ENCODE peak calls at places on chromosomes 13 and 19, in nine cellular contexts. R, I, H, U, Y, Q, S, O and F are unnamed samples.

GRCh38 chr19:4575978-4576933 is 16.8 kb upstream of the SEMA6B start:
- DNase-seq in S (peak; percentile 96), H (peak; percentile 68), O (no peak), I (peak; percentile 60), Q (peak; percentile 68), Y (peak; percentile 94), U (peak; percentile 71), R (no peak), F (no peak)

GRCh38 chr19:782195-783043 is 14.8 kb upstream of the PTBP1 start:
- DNase-seq in S (peak; percentile 80), H (no peak), Y (no peak), U (peak; percentile 79), R (no peak), O (peak; percentile 17), I (peak; percentile 77), Q (peak; percentile 86), F (peak; percentile 72)

GRCh38 chr19:21698215-21698614 is 69.2 kb downstream of the ZNF100 start:
- DNase-seq in O (no peak), H (no peak), Q (peak; percentile 25), Y (no peak), I (peak; percentile 6), S (no peak), U (peak; percentile 11), R (no peak), F (no peak)

GRCh38 chr19:10000171-10000826 is 10.0 kb downstream of the COL5A3 start:
- DNase-seq in S (peak; percentile 87), Q (peak; percentile 81), R (peak; percentile 29), U (peak; percentile 69), O (no peak), Y (peak; percentile 92), I (peak; percentile 73), H (peak; percentile 61), F (no peak)

GRCh38 chr19:29872224-29872731 is 60.5 kb downstream of the CCNE1 start:
- DNase-seq in Y (no peak), S (peak; percentile 69), U (no peak), O (no peak), I (no peak), R (no peak), H (no peak), Q (no peak), F (no peak)

GRCh38 chr19:13181747-13182388 is 31.7 kb downstream of the IER2 start:
- DNase-seq in U (no peak), O (no peak), H (peak; percentile 85), S (no peak), Q (peak; percentile 66), Y (no peak), R (peak; percentile 67), I (peak; percentile 55), F (no peak)

GRCh38 chr13:22154041-22154440 is 483.2 kb downstream of the FGF9 start:
- DNase-seq in O (no peak), Q (no peak), Y (no peak), H (no peak), S (no peak), U (no peak), I (no peak), R (no peak), F (no peak)

GRCh38 chr13:105572401-105572800 is 963.1 kb downstream of the EFNB2 start:
- DNase-seq in Q (peak; percentile 7), Y (no peak), O (no peak), R (no peak), S (no peak), H (no peak), I (no peak), U (no peak), F (peak; percentile 55)

GRCh38 chr13:51955841-51956603 is 55.2 kb downstream of the ATP7B start:
- DNase-seq in R (no peak), Y (no peak), I (no peak), Q (no peak), H (no peak), O (no peak), S (no peak), U (no peak), F (no peak)

GRCh38 chr13:50539791-50540530 is 303.5 kb downstream of the DLEU7 start:
- DNase-seq in O (no peak), I (no peak), H (no peak), S (no peak), Q (no peak), Y (no peak), U (no peak), R (no peak), F (no peak)

GRCh38 chr19:13978306-13978705 is 26.0 kb downstream of the DCAF15 start:
- DNase-seq in Y (peak; percentile 96), H (peak; percentile 88), S (peak; percentile 98), O (no peak), R (no peak), U (no peak), I (no peak), Q (no peak), F (peak; percentile 33)

GRCh38 chr19:52028027-52028779 is at the start of gene ZNF614:
- DNase-seq in U (peak; percentile 88), Y (peak; percentile 97), I (peak; percentile 85), H (peak; percentile 89), S (peak; percentile 95), R (peak; percentile 89), Q (peak; percentile 91), O (peak; percentile 19), F (peak; percentile 67)

GRCh38 chr19:2223959-2224358 is 12.2 kb downstream of the PLEKHJ1 start:
- DNase-seq in R (peak; percentile 71), O (no peak), H (no peak), U (no peak), Y (no peak), Q (no peak), I (no peak), S (no peak), F (no peak)

GRCh38 chr19:2219726-2220125 is 16.4 kb downstream of the PLEKHJ1 start:
- DNase-seq in S (no peak), H (no peak), Y (no peak), R (no peak), I (no peak), O (no peak), U (no peak), Q (no peak), F (no peak)

GRCh38 chr19:2223391-2223790 is 12.7 kb downstream of the PLEKHJ1 start:
- DNase-seq in U (no peak), I (no peak), Q (no peak), R (no peak), Y (no peak), O (no peak), H (no peak), S (no peak), F (no peak)

GRCh38 chr19:2221250-2221831 is 14.8 kb downstream of the PLEKHJ1 start:
- DNase-seq in S (no peak), R (no peak), Q (no peak), H (no peak), U (no peak), I (no peak), O (no peak), Y (no peak), F (no peak)

GRCh38 chr19:2221918-2222317 is 14.2 kb downstream of the PLEKHJ1 start:
- DNase-seq in I (no peak), S (no peak), O (no peak), U (no peak), R (no peak), Y (no peak), H (no peak), Q (no peak), F (no peak)
- TF ChIP-seq CTCF in I (peak; percentile 24), S (peak; percentile 3), O (no peak), U (no peak), R (peak; percentile 20), Y (no peak), H (peak; percentile 25), Q (peak; percentile 22), F (peak; percentile 27)

GRCh38 chr19:7904074-7905020 is 670 bp downstream of the MAP2K7 start:
- DNase-seq in U (peak; percentile 29), R (peak; percentile 69), H (no peak), O (no peak), I (no peak), Y (no peak), S (no peak), Q (no peak), F (no peak)
- TF ChIP-seq CTCF in U (no peak), R (no peak), H (no peak), O (no peak), I (no peak), Y (no peak), S (no peak), Q (no peak), F (no peak)

GRCh38 chr13:111216166-111216960 is 101.3 kb downstream of the ARHGEF7 start:
- DNase-seq in R (no peak), O (no peak), Y (no peak), H (no peak), I (peak; percentile 31), Q (peak; percentile 18), S (peak; percentile 72), U (peak; percentile 30), F (no peak)
- TF ChIP-seq CTCF in R (peak; percentile 53), O (peak; percentile 47), Y (no peak), H (peak; percentile 64), I (peak; percentile 53), Q (peak; percentile 53), S (peak; percentile 76), U (peak; percentile 39), F (peak; percentile 63)

GRCh38 chr13:30274083-30274482 is 33.3 kb downstream of the KATNAL1 start:
- DNase-seq in S (no peak), I (no peak), O (no peak), H (no peak), R (no peak), Y (no peak), Q (no peak), U (no peak), F (no peak)
- TF ChIP-seq CTCF in S (no peak), I (no peak), O (no peak), H (no peak), R (no peak), Y (no peak), Q (no peak), U (no peak), F (no peak)

GRCh38 chr19:3518231-3518630 is 12.1 kb downstream of the FZR1 start:
- DNase-seq in S (no peak), U (no peak), O (no peak), R (no peak), Q (no peak), H (no peak), Y (no peak), I (no peak), F (no peak)

GRCh38 chr19:3521104-3521445 is 15.0 kb downstream of the FZR1 start:
- DNase-seq in Y (no peak), Q (no peak), O (no peak), R (no peak), U (no peak), S (no peak), I (no peak), H (no peak), F (no peak)

GRCh38 chr19:3518669-3519068 is 12.6 kb downstream of the FZR1 start:
- DNase-seq in O (no peak), H (no peak), Y (no peak), U (no peak), R (no peak), Q (no peak), S (no peak), I (no peak), F (no peak)

GRCh38 chr19:3519126-3519525 is 13.0 kb downstream of the FZR1 start:
- DNase-seq in U (no peak), H (no peak), I (no peak), Q (no peak), R (no peak), Y (no peak), O (no peak), S (no peak), F (no peak)

GRCh38 chr19:3520166-3521103 is 14.3 kb downstream of the FZR1 start:
- DNase-seq in Q (no peak), Y (no peak), O (no peak), H (no peak), S (no peak), I (no peak), R (no peak), U (peak; percentile 81), F (no peak)
- TF ChIP-seq CTCF in Q (peak; percentile 11), Y (no peak), O (no peak), H (no peak), S (peak; percentile 42), I (no peak), R (no peak), U (peak; percentile 9), F (no peak)